ENCODE peak calls at places on chromosomes 2 and 18, in six cellular contexts. One of them, this sample, is unnamed.

GRCh38 chr2:200380833-200381542 is 74.5 kb downstream of the SPATS2L start:
- DNase-seq in NB4: peak; percentile 16
- DNase-seq in MM.1S: peak; percentile 35
- DNase-seq in NCI-H187: peak; percentile 21
- DNase-seq in Right ventricle myocardium superior: no peak
- DNase-seq in T-helper 2 cell: no peak
- DNase-seq in this sample: no peak

GRCh38 chr2:28395334-28396061 is 2.8 kb downstream of the FOSL2 start:
- DNase-seq in NB4: peak; percentile 85
- DNase-seq in MM.1S: no peak
- DNase-seq in NCI-H187: no peak
- DNase-seq in Right ventricle myocardium superior: peak; percentile 71
- DNase-seq in T-helper 2 cell: no peak
- DNase-seq in this sample: no peak

GRCh38 chr2:181878448-181878847 is 13.1 kb upstream of the ITPRID2 start:
- DNase-seq in NB4: no peak
- DNase-seq in MM.1S: no peak
- DNase-seq in NCI-H187: no peak
- DNase-seq in Right ventricle myocardium superior: no peak
- DNase-seq in T-helper 2 cell: no peak
- DNase-seq in this sample: no peak

GRCh38 chr2:241410739-241411176 is 54.7 kb downstream of the FARP2 start:
- DNase-seq in NB4: no peak
- DNase-seq in MM.1S: no peak
- DNase-seq in NCI-H187: no peak
- DNase-seq in Right ventricle myocardium superior: no peak
- DNase-seq in T-helper 2 cell: no peak
- DNase-seq in this sample: no peak

GRCh38 chr2:215441560-215442391 is 5.9 kb upstream of the FN1 start:
- DNase-seq in NB4: no peak
- DNase-seq in MM.1S: no peak
- DNase-seq in NCI-H187: no peak
- DNase-seq in Right ventricle myocardium superior: no peak
- DNase-seq in T-helper 2 cell: no peak
- DNase-seq in this sample: no peak

GRCh38 chr2:229270551-229271410 is at the start of gene PID1:
- DNase-seq in NB4: no peak
- DNase-seq in MM.1S: peak; percentile 36
- DNase-seq in NCI-H187: no peak
- DNase-seq in Right ventricle myocardium superior: peak; percentile 66
- DNase-seq in T-helper 2 cell: no peak
- DNase-seq in this sample: no peak

GRCh38 chr2:99403084-99403483 is 65.9 kb downstream of the EIF5B start:
- DNase-seq in NB4: no peak
- DNase-seq in MM.1S: no peak
- DNase-seq in NCI-H187: no peak
- DNase-seq in Right ventricle myocardium superior: no peak
- DNase-seq in T-helper 2 cell: no peak
- DNase-seq in this sample: no peak

GRCh38 chr2:128780434-128781080 is 461.9 kb upstream of the HS6ST1 start:
- DNase-seq in NB4: no peak
- DNase-seq in MM.1S: no peak
- DNase-seq in NCI-H187: no peak
- DNase-seq in Right ventricle myocardium superior: no peak
- DNase-seq in T-helper 2 cell: no peak
- DNase-seq in this sample: no peak

GRCh38 chr18:58051765-58052460 is 7.9 kb downstream of the NEDD4L start:
- DNase-seq in NB4: peak; percentile 4
- DNase-seq in MM.1S: peak; percentile 55
- DNase-seq in NCI-H187: no peak
- DNase-seq in Right ventricle myocardium superior: no peak
- DNase-seq in T-helper 2 cell: no peak
- DNase-seq in this sample: no peak

GRCh38 chr18:22559414-22560282 is 141.9 kb upstream of the CTAGE1 start:
- DNase-seq in NB4: peak; percentile 59
- DNase-seq in MM.1S: peak; percentile 22
- DNase-seq in NCI-H187: no peak
- DNase-seq in Right ventricle myocardium superior: peak; percentile 87
- DNase-seq in T-helper 2 cell: peak; percentile 13
- DNase-seq in this sample: no peak

GRCh38 chr2:20151116-20151571 is 73.8 kb downstream of the SDC1 start:
- DNase-seq in NB4: peak; percentile 83
- DNase-seq in MM.1S: peak; percentile 79
- DNase-seq in NCI-H187: no peak
- DNase-seq in Right ventricle myocardium superior: no peak
- DNase-seq in T-helper 2 cell: no peak
- DNase-seq in this sample: no peak

GRCh38 chr2:187008111-187008510 is 159.1 kb upstream of the ZSWIM2 start:
- DNase-seq in NB4: no peak
- DNase-seq in MM.1S: peak; percentile 21
- DNase-seq in NCI-H187: no peak
- DNase-seq in Right ventricle myocardium superior: no peak
- DNase-seq in T-helper 2 cell: no peak
- DNase-seq in this sample: no peak

GRCh38 chr2:188572592-188572991 is 280.9 kb downstream of the GULP1 start:
- DNase-seq in NB4: no peak
- DNase-seq in MM.1S: no peak
- DNase-seq in NCI-H187: no peak
- DNase-seq in Right ventricle myocardium superior: no peak
- DNase-seq in T-helper 2 cell: no peak
- DNase-seq in this sample: no peak

GRCh38 chr2:16251511-16252205 is 311.3 kb downstream of the MYCN start:
- DNase-seq in NB4: no peak
- DNase-seq in MM.1S: no peak
- DNase-seq in NCI-H187: no peak
- DNase-seq in Right ventricle myocardium superior: no peak
- DNase-seq in T-helper 2 cell: no peak
- DNase-seq in this sample: no peak

GRCh38 chr2:74544634-74545033 is 9.1 kb downstream of the LOXL3 start:
- DNase-seq in NB4: no peak
- DNase-seq in MM.1S: no peak
- DNase-seq in NCI-H187: no peak
- DNase-seq in Right ventricle myocardium superior: no peak
- DNase-seq in T-helper 2 cell: no peak
- DNase-seq in this sample: no peak

GRCh38 chr2:144349674-144350073 is 170.2 kb downstream of the ZEB2 start:
- DNase-seq in NB4: no peak
- DNase-seq in MM.1S: no peak
- DNase-seq in NCI-H187: no peak
- DNase-seq in Right ventricle myocardium superior: no peak
- DNase-seq in T-helper 2 cell: no peak
- DNase-seq in this sample: no peak

GRCh38 chr18:48828713-48829442 is 121.9 kb downstream of the SMAD7 start:
- DNase-seq in NB4: no peak
- DNase-seq in MM.1S: no peak
- DNase-seq in NCI-H187: peak; percentile 17
- DNase-seq in Right ventricle myocardium superior: no peak
- DNase-seq in T-helper 2 cell: no peak
- DNase-seq in this sample: no peak

GRCh38 chr2:216690451-216691209 is 4.7 kb downstream of the IGFBP5 start:
- DNase-seq in NB4: no peak
- DNase-seq in MM.1S: no peak
- DNase-seq in NCI-H187: no peak
- DNase-seq in Right ventricle myocardium superior: no peak
- DNase-seq in T-helper 2 cell: no peak
- DNase-seq in this sample: no peak

GRCh38 chr2:66836851-66837250 is 401.9 kb downstream of the MEIS1 start:
- DNase-seq in NB4: no peak
- DNase-seq in MM.1S: no peak
- DNase-seq in NCI-H187: no peak
- DNase-seq in Right ventricle myocardium superior: no peak
- DNase-seq in T-helper 2 cell: no peak
- DNase-seq in this sample: no peak

GRCh38 chr18:35467624-35468016 is 30.1 kb downstream of the INO80C start:
- DNase-seq in NB4: peak; percentile 88
- DNase-seq in MM.1S: no peak
- DNase-seq in NCI-H187: no peak
- DNase-seq in Right ventricle myocardium superior: no peak
- DNase-seq in T-helper 2 cell: no peak
- DNase-seq in this sample: no peak

GRCh38 chr2:231545105-231545902 is 15.1 kb upstream of the NMUR1 start:
- DNase-seq in NB4: peak; percentile 99
- DNase-seq in MM.1S: peak; percentile 91
- DNase-seq in NCI-H187: no peak
- DNase-seq in Right ventricle myocardium superior: peak; percentile 68
- DNase-seq in T-helper 2 cell: peak; percentile 44
- DNase-seq in this sample: no peak

GRCh38 chr2:88099798-88100488 is 27.9 kb downstream of the FABP1 start:
- DNase-seq in NB4: peak; percentile 47
- DNase-seq in MM.1S: no peak
- DNase-seq in NCI-H187: peak; percentile 10
- DNase-seq in Right ventricle myocardium superior: no peak
- DNase-seq in T-helper 2 cell: no peak
- DNase-seq in this sample: no peak

GRCh38 chr2:126655500-126656310 is at the start of gene GYPC:
- DNase-seq in NB4: peak; percentile 93
- DNase-seq in MM.1S: peak; percentile 54
- DNase-seq in NCI-H187: no peak
- DNase-seq in Right ventricle myocardium superior: peak; percentile 90
- DNase-seq in T-helper 2 cell: peak; percentile 55
- DNase-seq in this sample: peak; percentile 66

GRCh38 chr2:193462411-193462810 is 1267.7 kb upstream of the TMEFF2 start:
- DNase-seq in NB4: no peak
- DNase-seq in MM.1S: no peak
- DNase-seq in NCI-H187: no peak
- DNase-seq in Right ventricle myocardium superior: no peak
- DNase-seq in T-helper 2 cell: no peak
- DNase-seq in this sample: no peak

GRCh38 chr2:9099341-9099751 is 95.9 kb upstream of the MBOAT2 start:
- DNase-seq in NB4: no peak
- DNase-seq in MM.1S: no peak
- DNase-seq in NCI-H187: no peak
- DNase-seq in Right ventricle myocardium superior: no peak
- DNase-seq in T-helper 2 cell: no peak
- DNase-seq in this sample: no peak

GRCh38 chr18:56052202-56052601 is 464.2 kb upstream of the TCF4 start:
- DNase-seq in NB4: no peak
- DNase-seq in MM.1S: no peak
- DNase-seq in NCI-H187: no peak
- DNase-seq in Right ventricle myocardium superior: no peak
- DNase-seq in T-helper 2 cell: no peak
- DNase-seq in this sample: no peak

GRCh38 chr18:10213526-10213925 is 240.9 kb upstream of the APCDD1 start:
- DNase-seq in NB4: peak; percentile 92
- DNase-seq in MM.1S: peak; percentile 45
- DNase-seq in NCI-H187: no peak
- DNase-seq in Right ventricle myocardium superior: no peak
- DNase-seq in T-helper 2 cell: no peak
- DNase-seq in this sample: no peak

GRCh38 chr2:170554278-170554955 is 160.7 kb upstream of the SP5 start:
- DNase-seq in NB4: no peak
- DNase-seq in MM.1S: no peak
- DNase-seq in NCI-H187: no peak
- DNase-seq in Right ventricle myocardium superior: peak; percentile 43
- DNase-seq in T-helper 2 cell: no peak
- DNase-seq in this sample: no peak

GRCh38 chr2:191439481-191439880 is 194.3 kb downstream of the MYO1B start:
- DNase-seq in NB4: no peak
- DNase-seq in MM.1S: no peak
- DNase-seq in NCI-H187: no peak
- DNase-seq in Right ventricle myocardium superior: no peak
- DNase-seq in T-helper 2 cell: no peak
- DNase-seq in this sample: no peak

GRCh38 chr2:165787334-165787733 is 6.7 kb downstream of the GALNT3 start:
- DNase-seq in NB4: no peak
- DNase-seq in MM.1S: no peak
- DNase-seq in NCI-H187: no peak
- DNase-seq in Right ventricle myocardium superior: no peak
- DNase-seq in T-helper 2 cell: no peak
- DNase-seq in this sample: no peak

GRCh38 chr2:158795110-158795924 is at the start of gene DAPL1:
- DNase-seq in NB4: peak; percentile 4
- DNase-seq in MM.1S: no peak
- DNase-seq in NCI-H187: no peak
- DNase-seq in Right ventricle myocardium superior: no peak
- DNase-seq in T-helper 2 cell: no peak
- DNase-seq in this sample: no peak

GRCh38 chr2:147231607-147232006 is 613.2 kb upstream of the ACVR2A start:
- DNase-seq in NB4: no peak
- DNase-seq in MM.1S: peak; percentile 15
- DNase-seq in NCI-H187: no peak
- DNase-seq in Right ventricle myocardium superior: no peak
- DNase-seq in T-helper 2 cell: no peak
- DNase-seq in this sample: no peak

GRCh38 chr2:24768013-24768412 is 25.2 kb downstream of the PTRHD1 start:
- DNase-seq in NB4: no peak
- DNase-seq in MM.1S: no peak
- DNase-seq in NCI-H187: no peak
- DNase-seq in Right ventricle myocardium superior: no peak
- DNase-seq in T-helper 2 cell: no peak
- DNase-seq in this sample: no peak

This sample was measured in naive thymus-derived CD4-positive, alpha-beta T cell.